ENCODE peak calls at places on chromosomes 3 and 15, in five cellular contexts. H, M, J, L and C are unnamed samples.

GRCh38 chr15:81419304-81419943 is 45.4 kb upstream of the TMC3 start:
- DNase-seq in H (no peak), M (no peak), J (no peak), L (no peak), C (no peak)

GRCh38 chr3:119301662-119302061 is 7.5 kb downstream of the ARHGAP31 start:
- DNase-seq in H (no peak), M (no peak), J (no peak), L (no peak), C (no peak)

GRCh38 chr15:55916666-55917409 is 76.6 kb downstream of the NEDD4 start:
- DNase-seq in H (no peak), M (no peak), J (no peak), L (no peak), C (peak)

GRCh38 chr3:128418900-128419299 is 47.8 kb downstream of the DNAJB8 start:
- DNase-seq in H (no peak), M (no peak), J (no peak), L (no peak), C (no peak)

GRCh38 chr15:88342666-88343065 is 86.1 kb upstream of the NTRK3 start:
- DNase-seq in H (no peak), M (no peak), J (no peak), L (no peak), C (no peak)

GRCh38 chr3:178056868-178057267 is 479.4 kb upstream of the KCNMB2 start:
- DNase-seq in H (no peak), M (no peak), J (no peak), L (no peak), C (no peak)

GRCh38 chr3:140342668-140343067 is 335.2 kb upstream of the TRIM42 start:
- DNase-seq in H (no peak), M (no peak), J (no peak), L (no peak), C (no peak)

GRCh38 chr3:122235147-122235546 is 51.7 kb downstream of the CASR start:
- DNase-seq in H (no peak), M (no peak), J (no peak), L (peak), C (no peak)

GRCh38 chr15:69939513-69940440 is 157.9 kb downstream of the TLE3 start:
- DNase-seq in H (no peak), M (no peak), J (peak), L (no peak), C (no peak)

GRCh38 chr15:38275951-38276350 is 23.3 kb downstream of the SPRED1 start:
- DNase-seq in H (no peak), M (no peak), J (no peak), L (no peak), C (no peak)

GRCh38 chr15:51724199-51724598 is 13.3 kb downstream of the LYSMD2 start:
- DNase-seq in H (no peak), M (no peak), J (no peak), L (no peak), C (no peak)

GRCh38 chr3:185630182-185630622 is 44.1 kb downstream of the SENP2 start:
- DNase-seq in H (no peak), M (no peak), J (no peak), L (no peak), C (peak)

GRCh38 chr3:8164145-8164544 is 337.5 kb upstream of the LMCD1 start:
- DNase-seq in H (no peak), M (no peak), J (no peak), L (no peak), C (peak)

GRCh38 chr3:51942603-51943450 is 664 bp downstream of the PARP3 start:
- DNase-seq in H (peak), M (peak), J (no peak), L (peak), C (peak)

GRCh38 chr15:76674883-76675282 is 230.3 kb downstream of the SCAPER start:
- DNase-seq in H (no peak), M (no peak), J (no peak), L (no peak), C (no peak)

GRCh38 chr3:157119369-157119951 is 40.5 kb downstream of the CCNL1 start:
- DNase-seq in H (peak), M (peak), J (no peak), L (no peak), C (no peak)

GRCh38 chr15:74200394-74200793 is 2.2 kb downstream of the STRA6 start:
- DNase-seq in H (no peak), M (no peak), J (no peak), L (no peak), C (peak)

GRCh38 chr3:151707216-151707615 is 26.5 kb upstream of the AADACL2 start:
- DNase-seq in H (no peak), M (no peak), J (no peak), L (no peak), C (no peak)

GRCh38 chr3:195571361-195571760 is 12.4 kb downstream of the APOD start:
- DNase-seq in H (no peak), M (no peak), J (no peak), L (no peak), C (no peak)

GRCh38 chr15:68382286-68383007 is 49.5 kb downstream of the ITGA11 start:
- DNase-seq in H (no peak), M (no peak), J (peak), L (no peak), C (peak)

GRCh38 chr3:112629425-112629824 is 11.5 kb downstream of the CCDC80 start:
- DNase-seq in H (no peak), M (no peak), J (peak), L (no peak), C (peak)

GRCh38 chr15:48555244-48555804 is 90.2 kb downstream of the FBN1 start:
- DNase-seq in H (no peak), M (no peak), J (no peak), L (no peak), C (no peak)

GRCh38 chr3:144775581-144775980 is 804.0 kb downstream of the DIPK2A start:
- DNase-seq in H (no peak), M (no peak), J (no peak), L (no peak), C (no peak)

GRCh38 chr3:152508705-152509104 is 240.0 kb downstream of the MBNL1 start:
- DNase-seq in H (peak), M (peak), J (no peak), L (no peak), C (peak)

GRCh38 chr3:15601399-15602145 is at the start of the genes BTD and HACL1:
- DNase-seq in H (peak), M (peak), J (peak), L (peak), C (peak)

GRCh38 chr15:62112616-62113593 is 46.1 kb downstream of the C2CD4A start:
- DNase-seq in H (no peak), M (peak), J (no peak), L (no peak), C (peak)

DNA sequence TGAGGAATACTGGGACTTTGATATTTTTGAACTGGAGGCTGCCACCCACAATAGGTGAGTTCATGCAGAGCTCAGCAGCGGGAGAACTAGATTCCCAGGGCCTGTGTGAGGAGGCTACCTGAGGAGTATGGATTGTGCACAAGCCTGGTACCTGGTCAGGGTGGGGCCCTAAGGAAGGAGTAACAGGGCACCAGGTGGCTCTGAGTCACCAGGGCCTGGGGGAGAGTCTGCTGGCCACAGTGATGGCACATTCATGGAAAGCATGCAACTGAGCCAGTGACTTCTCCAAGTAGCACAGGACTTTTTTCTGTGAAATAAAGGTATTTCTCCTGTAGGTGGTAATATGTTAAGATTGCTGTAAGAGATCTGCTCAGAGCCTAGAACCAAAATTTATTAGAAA is 134.4 kb downstream of the PDE8A start:
- DNase-seq in H (no peak), M (no peak), J (peak), L (no peak), C (no peak)
- TF ChIP-seq KDM1A in H (no peak), M (no peak), J (no peak), L (no peak), C (no peak)

GRCh38 chr15:57647071-57647790 is 55.5 kb downstream of the MYZAP start:
- DNase-seq in H (no peak), M (no peak), J (no peak), L (no peak), C (no peak)

GRCh38 chr15:57647791-57648130 is 56.1 kb downstream of the MYZAP start:
- DNase-seq in H (no peak), M (no peak), J (no peak), L (no peak), C (no peak)

GRCh38 chr15:57640935-57641682 is 49.4 kb downstream of the MYZAP start:
- DNase-seq in H (peak), M (peak), J (no peak), L (no peak), C (peak)

GRCh38 chr15:57649138-57649537 is 57.4 kb upstream of the POLR2M start:
- DNase-seq in H (no peak), M (no peak), J (no peak), L (no peak), C (no peak)

DNA sequence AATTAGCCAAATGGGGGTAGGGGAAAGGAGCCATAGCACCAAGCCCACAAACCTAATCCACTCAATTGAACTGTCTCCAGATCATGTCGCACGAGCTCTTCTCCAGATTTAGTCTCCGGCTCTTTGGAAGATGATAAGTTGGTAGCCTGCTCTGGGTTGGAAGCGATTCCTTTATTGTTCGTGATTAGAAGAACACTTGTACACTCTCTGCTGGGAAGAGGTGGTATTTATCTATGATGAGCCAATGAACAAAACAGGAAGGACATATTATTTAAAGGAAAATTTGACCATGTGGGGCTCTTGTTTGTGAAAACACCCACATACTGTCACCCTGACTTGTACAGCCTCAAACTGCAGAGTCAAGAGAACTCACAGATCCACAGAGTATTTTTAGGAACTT is 54.4 kb downstream of the MYZAP start:
- DNase-seq in H (no peak), M (no peak), J (no peak), L (no peak), C (no peak)
- TF ChIP-seq KDM1A in H (no peak), M (no peak), J (no peak), L (no peak), C (no peak)

GRCh38 chr3:74470313-74470712 is 144.1 kb downstream of the CNTN3 start:
- DNase-seq in H (no peak), M (no peak), J (no peak), L (no peak), C (no peak)

GRCh38 chr3:74469151-74469550 is 145.3 kb downstream of the CNTN3 start:
- DNase-seq in H (no peak), M (no peak), J (no peak), L (no peak), C (no peak)

GRCh38 chr3:74469713-74470112 is 144.7 kb downstream of the CNTN3 start:
- DNase-seq in H (no peak), M (no peak), J (no peak), L (no peak), C (no peak)

GRCh38 chr3:74463515-74463914 is 150.9 kb downstream of the CNTN3 start:
- DNase-seq in H (no peak), M (no peak), J (no peak), L (no peak), C (no peak)

DNA sequence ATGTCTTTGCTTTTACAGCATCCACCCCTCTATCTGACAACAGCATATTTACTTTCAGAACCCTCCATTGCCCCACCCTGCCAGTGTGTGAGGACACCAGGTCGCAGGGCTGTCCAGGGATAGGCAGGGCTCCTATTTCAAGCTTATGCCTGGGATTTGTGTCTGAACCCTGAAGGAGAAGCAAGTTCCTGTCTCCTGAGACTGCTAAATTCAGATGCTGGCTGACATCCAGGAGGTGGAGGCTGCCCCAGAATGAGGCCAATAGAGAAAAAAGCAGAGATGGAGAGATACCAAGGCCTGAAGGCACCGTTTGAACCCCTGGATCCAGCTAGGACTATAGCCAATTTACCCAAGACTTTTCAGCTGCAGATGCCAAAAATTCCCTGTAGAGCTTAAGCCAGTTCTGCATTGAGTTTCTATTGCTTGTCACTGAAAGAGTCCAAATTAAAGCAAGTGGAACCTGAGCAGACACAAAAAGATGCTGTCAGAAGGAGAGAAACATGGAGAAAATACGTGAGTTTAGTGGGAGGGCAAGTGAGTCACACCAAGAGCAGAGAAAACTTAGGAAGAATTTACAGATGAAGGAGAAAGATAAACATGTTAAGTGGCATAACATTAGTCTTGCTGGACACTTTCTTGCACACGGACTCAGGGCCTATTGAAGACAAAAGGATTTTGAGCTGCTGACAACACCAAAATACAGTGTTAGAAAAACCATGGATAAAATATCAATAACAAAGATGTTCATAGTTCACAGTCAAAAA is 148.6 kb downstream of the CNTN3 start:
- DNase-seq in H (no peak), M (no peak), J (no peak), L (no peak), C (no peak)
- TF ChIP-seq KDM1A in H (no peak), M (no peak), J (no peak), L (no peak), C (no peak)

DNA sequence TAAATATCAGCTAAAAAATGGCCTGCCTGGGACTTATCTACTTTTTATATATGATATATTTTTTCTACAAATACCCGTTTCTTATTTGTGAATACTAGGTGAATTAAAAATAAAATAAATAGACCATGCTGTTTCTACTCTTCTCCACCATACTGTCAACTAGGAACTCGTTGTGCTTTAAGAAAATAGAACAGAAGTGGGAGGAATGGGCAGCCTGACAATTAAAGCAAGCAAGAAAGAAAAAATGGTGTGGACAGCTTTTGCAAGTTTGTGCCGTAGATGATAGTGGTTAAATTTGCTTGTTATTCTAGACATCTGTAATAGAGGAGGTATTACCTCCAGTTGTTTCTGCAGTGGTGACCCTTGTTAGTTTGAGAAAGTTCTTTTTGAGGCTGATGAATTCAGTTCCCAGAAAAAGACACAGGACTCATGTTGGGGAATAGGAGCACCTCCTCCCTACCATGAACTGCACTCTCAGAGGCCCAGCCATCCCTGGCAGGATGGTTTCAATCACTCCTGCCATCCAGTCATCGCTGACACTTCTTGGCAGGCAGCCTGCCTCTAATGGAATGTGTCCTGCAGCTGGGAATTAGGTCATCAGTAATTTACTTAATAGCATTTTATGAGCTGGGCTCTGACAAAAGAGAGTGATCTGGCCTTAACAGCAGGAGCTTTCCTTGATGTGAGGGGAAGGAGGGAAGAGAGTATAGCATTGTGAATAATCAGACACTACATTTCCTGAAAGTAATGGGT is 105.0 kb upstream of the GAP43 start:
- DNase-seq in H (no peak), M (no peak), J (no peak), L (no peak), C (peak)
- TF ChIP-seq KDM1A in H (no peak), M (no peak), J (no peak), L (no peak), C (no peak)

GRCh38 chr15:27587810-27588209 is 511.3 kb downstream of the OCA2 start:
- DNase-seq in H (peak), M (no peak), J (peak), L (no peak), C (no peak)

GRCh38 chr15:27589260-27589659 is 509.9 kb downstream of the OCA2 start:
- DNase-seq in H (no peak), M (no peak), J (no peak), L (no peak), C (no peak)

GRCh38 chr15:27589782-27590181 is 509.3 kb downstream of the OCA2 start:
- DNase-seq in H (no peak), M (no peak), J (no peak), L (no peak), C (no peak)

DNA sequence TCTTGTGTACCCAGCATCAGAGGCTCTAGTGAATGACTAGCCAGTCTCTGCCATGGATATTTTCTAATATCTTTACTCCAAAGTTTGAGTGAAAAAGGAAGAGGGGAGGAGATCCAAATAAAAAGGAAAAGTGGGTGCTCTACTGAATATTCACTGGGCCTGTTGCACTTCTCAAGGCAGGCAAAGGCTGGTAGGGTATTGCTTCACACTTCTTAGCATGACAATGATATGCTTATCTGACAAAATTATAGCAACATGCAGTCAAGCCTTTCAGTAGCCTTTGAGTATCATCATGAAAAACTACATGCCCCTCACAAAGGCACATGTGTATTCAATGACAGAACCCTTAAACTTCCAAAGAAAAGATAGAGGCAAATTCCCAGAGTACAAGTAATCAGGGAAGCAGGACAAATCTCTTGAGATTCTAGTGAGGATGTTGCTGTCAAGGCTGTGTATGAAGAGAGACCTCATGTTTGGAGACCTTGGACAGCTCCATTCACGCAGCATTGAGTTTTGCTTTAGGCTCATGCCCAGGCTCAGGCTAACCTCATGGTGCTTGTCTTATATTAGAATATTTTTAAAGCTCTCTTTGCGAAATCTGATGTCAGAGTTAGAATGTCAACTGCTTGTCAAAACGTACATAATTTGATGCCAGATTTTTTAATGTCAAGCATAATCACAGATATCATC is 506.9 kb downstream of the OCA2 start:
- DNase-seq in H (no peak), M (no peak), J (no peak), L (no peak), C (no peak)
- TF ChIP-seq KDM1A in H (no peak), M (no peak), J (no peak), L (no peak), C (no peak)

GRCh38 chr3:30779686-30780287 is 114.7 kb downstream of the GADL1 start:
- DNase-seq in H (no peak), M (peak), J (peak), L (no peak), C (peak)
- TF ChIP-seq KDM1A in H (no peak), M (no peak), J (no peak), L (no peak), C (no peak)

GRCh38 chr3:20574746-20575145 is 388.7 kb upstream of the SGO1 start:
- DNase-seq in H (no peak), M (no peak), J (no peak), L (no peak), C (no peak)
- TF ChIP-seq KDM1A in H (no peak), M (no peak), J (no peak), L (no peak), C (no peak)